ENCODE peak calls at places on chromosomes 2 and 18, in eight cellular contexts. B is A549, O is testis, M is suprapubic skin, X is sigmoid colon, C is body of pancreas, H is gastrocnemius medialis, A is GM12892. I is an unnamed sample.
A peak's percentile ranks its signal among the peaks of the same experiment; 100 is the strongest.

GRCh38 chr2:184602734-184603133 is 4.4 kb downstream of the ZNF804A start:
- DNase-seq in B (no peak), A (no peak), X (no peak), H (no peak), C (no peak), O (no peak), M (no peak), I (no peak)

GRCh38 chr18:7982216-7982615 is 415.1 kb downstream of the PTPRM start:
- DNase-seq in M (no peak), O (no peak), X (no peak), C (no peak), H (no peak), B (no peak), A (no peak), I (no peak)

GRCh38 chr18:42374961-42375360 is 419.9 kb downstream of the PIK3C3 start:
- DNase-seq in B (no peak), A (no peak), C (no peak), X (no peak), H (no peak), M (no peak), O (no peak), I (no peak)

GRCh38 chr18:55509631-55510372 is 78.2 kb downstream of the TCF4 start:
- DNase-seq in X (no peak), C (no peak), M (no peak), H (no peak), O (no peak), B (no peak), A (no peak), I (no peak)

GRCh38 chr18:8468911-8469310 is 140.3 kb upstream of the RAB12 start:
- DNase-seq in B (no peak), C (no peak), H (no peak), M (no peak), O (no peak), A (no peak), X (no peak), I (no peak)

GRCh38 chr2:178998539-178998938 is 51.4 kb downstream of the CCDC141 start:
- DNase-seq in M (no peak), O (no peak), H (no peak), A (no peak), B (no peak), C (no peak), X (no peak), I (no peak)

GRCh38 chr2:69181806-69182427 is 168.9 kb downstream of the ANTXR1 start:
- DNase-seq in B (no peak), O (no peak), M (no peak), X (no peak), A (no peak), H (no peak), C (no peak), I (no peak)

GRCh38 chr2:240961878-240962277 is 36.5 kb upstream of the SNED1 start:
- DNase-seq in C (no peak), X (no peak), M (no peak), H (no peak), O (peak; percentile 30), A (no peak), B (no peak), I (no peak)

GRCh38 chr18:53625997-53626599 is 598.4 kb downstream of the MBD2 start:
- DNase-seq in H (no peak), B (no peak), X (no peak), C (no peak), A (no peak), M (peak; percentile 70), O (peak; percentile 22), I (no peak)

GRCh38 chr2:176967911-176968451 is 244.6 kb upstream of the HNRNPA3 start:
- DNase-seq in O (no peak), B (no peak), H (no peak), X (no peak), A (no peak), C (no peak), M (no peak), I (no peak)

GRCh38 chr2:98348066-98348561 is 1.9 kb downstream of the CNGA3 start:
- DNase-seq in X (no peak), O (no peak), B (no peak), A (no peak), C (peak; percentile 31), H (no peak), M (no peak), I (no peak)

GRCh38 chr2:11234309-11234708 is 79.0 kb downstream of the SLC66A3 start:
- DNase-seq in B (no peak), H (no peak), X (no peak), O (no peak), C (no peak), A (no peak), M (no peak), I (no peak)

GRCh38 chr18:43277164-43277600 is at the start of gene SYT4:
- DNase-seq in C (peak; percentile 62), M (no peak), H (no peak), A (no peak), O (peak; percentile 77), B (no peak), X (no peak), I (peak; percentile 46)

GRCh38 chr2:131031875-131032274 is 61.4 kb downstream of the FAM168B start:
- DNase-seq in H (no peak), B (no peak), O (no peak), C (no peak), M (no peak), X (peak; percentile 40), A (no peak), I (no peak)

GRCh38 chr18:58529714-58530354 is 99.1 kb downstream of the ALPK2 start:
- DNase-seq in H (peak; percentile 38), A (no peak), C (peak; percentile 77), O (peak; percentile 80), B (peak; percentile 55), X (no peak), M (no peak), I (no peak)

GRCh38 chr2:230898016-230898415 is 27.0 kb downstream of the GPR55 start:
- DNase-seq in X (peak; percentile 25), A (no peak), B (no peak), M (peak; percentile 78), C (no peak), H (no peak), O (no peak), I (no peak)

GRCh38 chr2:219158025-219158424 is 2.6 kb downstream of the NHEJ1 start:
- DNase-seq in M (no peak), C (no peak), H (no peak), X (no peak), O (no peak), B (no peak), A (no peak), I (no peak)

DNA sequence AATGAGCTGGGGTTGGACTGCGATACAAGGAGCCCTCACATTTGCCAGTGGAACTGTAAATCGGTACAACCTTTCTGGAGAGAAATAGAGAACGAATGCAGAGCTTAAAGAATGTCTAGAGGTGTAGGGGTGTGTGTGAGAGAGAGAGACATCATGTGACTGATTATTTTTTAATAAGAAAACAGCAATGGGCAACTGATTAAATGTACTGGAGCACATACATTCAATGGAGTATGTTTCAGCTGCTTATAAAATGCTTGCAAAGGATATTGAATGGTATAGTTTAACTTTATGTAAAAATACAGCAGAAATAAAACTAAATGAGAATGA is 391 bp upstream of the TMEM17 start:
- DNase-seq in H (no peak), M (no peak), C (no peak), A (no peak), X (no peak), B (peak; percentile 20), O (no peak), I (no peak)
- TF ChIP-seq POLR2A in H (no peak), M (no peak), C (no peak), A (no peak), X (no peak), B (no peak), O (no peak), I (no peak)

GRCh38 chr2:17752281-17752680 is 1.3 kb downstream of the SMC6 start:
- DNase-seq in A (no peak), M (no peak), B (no peak), H (no peak), C (no peak), O (no peak), X (no peak), I (no peak)

GRCh38 chr2:17753803-17754663 is at the start of the genes GEN1 and SMC6:
- DNase-seq in O (peak; percentile 95), M (peak; percentile 93), X (peak; percentile 93), B (peak; percentile 85), C (peak; percentile 91), A (peak; percentile 79), H (peak; percentile 83), I (peak; percentile 87)

GRCh38 chr2:17754773-17755425 is 961 bp downstream of the GEN1 start:
- DNase-seq in X (no peak), A (no peak), M (no peak), B (no peak), C (no peak), O (no peak), H (no peak), I (no peak)

GRCh38 chr2:17749753-17750438 is 3.7 kb downstream of the SMC6 start:
- DNase-seq in X (no peak), A (no peak), O (no peak), M (no peak), C (no peak), H (no peak), B (no peak), I (no peak)

GRCh38 chr2:17752892-17753802 is 463 bp downstream of the SMC6 start:
- DNase-seq in H (peak; percentile 22), B (peak; percentile 53), O (peak; percentile 30), X (peak; percentile 66), A (peak; percentile 21), M (peak; percentile 80), C (peak; percentile 81), I (no peak)
- TF ChIP-seq POLR2A in H (peak; percentile 77), B (peak; percentile 41), O (no peak), X (no peak), A (peak; percentile 71), M (no peak), C (no peak), I (peak; percentile 56)

DNA sequence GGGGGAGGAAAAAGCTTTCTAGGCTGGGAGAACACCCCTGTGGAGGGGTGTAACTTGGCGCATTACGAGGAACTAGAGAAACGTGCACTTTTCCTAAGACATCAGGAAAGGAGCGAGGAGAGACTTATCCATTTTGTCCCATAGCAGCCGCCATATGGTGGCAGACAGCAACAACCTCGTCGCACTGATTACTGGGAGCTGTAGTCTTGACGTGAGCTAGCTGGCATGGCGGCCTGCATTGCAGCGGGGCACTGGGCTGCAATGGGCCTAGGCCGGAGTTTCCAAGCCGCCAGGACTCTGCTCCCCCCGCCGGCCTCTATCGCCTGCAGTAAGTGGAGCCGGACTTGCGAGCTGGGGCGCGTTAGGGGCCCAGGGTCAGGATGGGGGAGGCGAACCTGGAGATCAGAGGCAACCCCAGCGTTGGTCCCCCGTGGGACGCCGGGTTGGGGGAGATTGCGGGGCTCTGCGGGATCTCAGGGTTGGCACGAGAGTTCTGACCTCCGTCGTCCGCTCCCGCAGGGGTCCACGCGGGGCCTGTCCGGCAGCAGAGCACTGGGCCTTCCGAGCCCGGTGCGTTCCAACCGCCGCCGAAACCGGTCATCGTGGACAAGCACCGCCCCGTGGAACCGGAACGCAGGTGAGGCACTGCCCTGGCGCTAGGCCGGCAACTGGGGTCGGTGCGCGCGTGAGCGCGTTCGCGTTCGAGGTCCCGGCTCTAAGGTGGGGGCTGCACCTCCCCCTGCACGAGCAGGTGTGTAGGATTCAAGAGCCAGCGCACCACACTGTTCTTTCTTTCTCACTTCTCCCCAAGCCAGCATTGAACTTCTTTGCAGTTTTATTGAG is at the start of gene MRPL19:
- DNase-seq in H (peak; percentile 86), B (peak; percentile 98), A (peak; percentile 76), M (peak; percentile 85), X (peak; percentile 92), O (peak; percentile 97), C (peak; percentile 92), I (peak; percentile 81)
- TF ChIP-seq POLR2A in H (peak; percentile 58), B (peak; percentile 79), A (peak; percentile 65), M (no peak), X (no peak), O (no peak), C (no peak), I (peak; percentile 29)

GRCh38 chr2:105378921-105379383 is 19.9 kb downstream of the FHL2 start:
- DNase-seq in M (no peak), H (no peak), B (no peak), X (no peak), O (no peak), C (no peak), A (no peak), I (peak; percentile 30)
- TF ChIP-seq POLR2A in M (no peak), H (no peak), B (no peak), X (no peak), O (no peak), C (no peak), A (no peak), I (no peak)

I was measured in ovary.